ENCODE peak calls at places on chromosomes 11 and 22, in four cellular contexts. Y is IMR-90, X is fibroblast of pulmonary artery, Q is neural progenitor cell. I is an unnamed sample.

GRCh38 chr22:31954535-31955326 is 10.4 kb downstream of the YWHAH start:
- DNase-seq in Y (no peak), X (no peak), Q (no peak), I (no peak)

GRCh38 chr22:37741312-37741795 is 44.5 kb downstream of the TRIOBP start:
- DNase-seq in Y (peak), X (peak), Q (peak), I (peak)

GRCh38 chr11:64566042-64566914 is 24.7 kb upstream of the SLC22A12 start:
- DNase-seq in Y (peak), X (peak), Q (peak), I (peak)

GRCh38 chr22:35838849-35839646 is 121.4 kb downstream of the APOL5 start:
- DNase-seq in Y (peak), X (peak), Q (peak), I (no peak)

GRCh38 chr22:27358096-27358870 is 443.3 kb downstream of the MN1 start:
- DNase-seq in Y (no peak), X (no peak), Q (peak), I (no peak)

GRCh38 chr11:106917973-106918372 is 100.3 kb downstream of the GUCY1A2 start:
- DNase-seq in Y (peak), X (peak), Q (peak), I (peak)

GRCh38 chr11:113161671-113162589 is 152.5 kb upstream of the TTC12 start:
- DNase-seq in Y (no peak), X (no peak), Q (no peak), I (peak)

GRCh38 chr11:100151944-100152343 is 535.1 kb upstream of the ARHGAP42 start:
- DNase-seq in Y (no peak), X (no peak), Q (no peak), I (peak)

GRCh38 chr22:31084811-31085492 is 3.8 kb downstream of the SMTN start:
- DNase-seq in Y (peak), X (peak), Q (peak), I (peak)

GRCh38 chr11:9529333-9529648 is 44.2 kb upstream of the WEE1 start:
- DNase-seq in Y (no peak), X (peak), Q (no peak), I (peak)

GRCh38 chr22:23688571-23688970 is 2.2 kb upstream of the RGL4 start:
- DNase-seq in Y (no peak), X (no peak), Q (no peak), I (peak)

GRCh38 chr11:86245369-86246292 is 1.1 kb downstream of the EED start:
- DNase-seq in Y (peak), X (peak), Q (peak), I (no peak)

DNA sequence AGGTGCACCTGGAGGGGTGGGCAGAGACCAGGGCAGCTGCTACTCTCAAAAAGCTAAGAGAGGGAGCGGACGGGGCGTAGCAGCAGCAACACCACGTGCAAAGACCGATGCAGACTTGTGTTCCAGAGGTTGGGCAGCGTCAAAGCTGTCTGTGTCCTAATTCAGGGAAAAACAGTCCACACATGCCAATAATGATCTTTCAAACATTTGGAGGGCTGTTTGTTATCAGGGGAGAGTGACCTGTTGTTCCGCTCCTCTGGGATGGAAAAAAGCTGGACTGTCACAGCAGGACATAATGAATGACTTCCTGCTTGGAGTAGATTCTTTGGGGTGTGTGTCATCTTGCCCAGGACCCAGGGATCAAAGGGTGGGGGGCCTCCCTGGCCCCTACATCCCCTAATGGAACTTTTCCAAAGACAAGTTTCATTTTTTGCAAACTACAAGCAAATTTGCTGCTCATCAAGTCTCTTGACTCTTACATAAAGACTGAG is 6.2 kb upstream of the FBLN1 start:
- DNase-seq in Y (no peak), X (no peak), Q (no peak), I (peak)
- H3K4me3 ChIP-seq in Y (no peak), X (no peak), Q (no peak), I (no peak)

DNA sequence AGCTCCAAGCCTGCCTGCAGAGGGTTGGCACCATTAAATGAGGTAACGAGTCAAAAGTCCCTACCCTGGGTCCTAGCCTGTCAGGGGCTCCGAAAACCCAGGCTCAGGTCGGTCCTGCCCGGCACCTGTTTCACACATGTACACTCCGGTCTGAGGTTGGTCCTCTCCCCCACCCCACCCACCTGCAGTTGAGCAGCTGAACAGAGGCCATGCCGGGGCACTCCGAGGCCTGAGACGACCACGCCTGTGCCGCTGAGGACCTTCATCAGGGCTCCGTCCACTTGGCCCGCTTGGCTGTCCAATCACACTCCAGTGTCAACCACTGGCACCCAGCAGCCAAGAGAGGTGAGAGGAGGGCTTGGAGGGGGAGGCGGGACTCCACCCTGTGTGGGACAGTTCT is 1.6 kb downstream of the TSSC4 start:
- DNase-seq in Y (no peak), X (no peak), Q (no peak), I (no peak)
- H3K4me3 ChIP-seq in Y (peak), X (peak), Q (peak), I (no peak)

DNA sequence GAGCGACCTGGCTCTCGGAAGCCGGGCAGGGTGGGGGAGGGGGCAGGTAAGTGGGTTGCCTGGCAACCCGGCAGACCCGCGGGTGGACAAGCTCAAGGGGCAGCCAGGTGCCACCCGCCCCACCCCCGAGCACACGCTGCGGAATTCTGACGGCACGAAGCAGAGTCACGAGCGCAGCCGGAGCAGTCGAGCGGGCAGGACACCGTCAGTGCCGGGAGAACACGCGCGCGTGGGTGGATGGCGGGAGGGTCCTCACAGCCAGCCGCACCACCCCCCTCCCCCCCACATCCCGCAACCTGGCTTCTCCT is 133.2 kb upstream of the HSD17B12 start:
- DNase-seq in Y (no peak), X (no peak), Q (peak), I (peak)
- H3K4me3 ChIP-seq in Y (no peak), X (no peak), Q (peak), I (no peak)

GRCh38 chr11:102111787-102112653 is 1.8 kb downstream of the YAP1 start:
- DNase-seq in Y (peak), X (peak), Q (peak), I (peak)
- H3K4me3 ChIP-seq in Y (peak), X (peak), Q (peak), I (peak)

GRCh38 chr11:76205252-76206076 is 838 bp downstream of the WNT11 start:
- DNase-seq in Y (no peak), X (no peak), Q (peak), I (no peak)
- H3K4me3 ChIP-seq in Y (no peak), X (no peak), Q (peak), I (no peak)

I was measured in body of pancreas.